ENCODE peak calls at places on chromosomes 1 and 21, in ten cellular contexts. One of them, this sample, is unnamed.

GRCh38 chr1:22319608-22320007 is 132.0 kb upstream of the ZBTB40 start:
- DNase-seq in left lung: no peak
- DNase-seq in suprapubic skin: no peak
- DNase-seq in esophagus squamous epithelium: no peak
- DNase-seq in GM12865: no peak
- DNase-seq in right lobe of liver: no peak
- DNase-seq in nephron progenitor cell: no peak
- DNase-seq in AG04450: no peak
- DNase-seq in HCT116: no peak
- DNase-seq in right atrium auricular region: no peak
- DNase-seq in this sample: no peak

GRCh38 chr1:156586892-156587477 is 4.6 kb upstream of the NAXE start:
- DNase-seq in left lung: no peak
- DNase-seq in suprapubic skin: no peak
- DNase-seq in esophagus squamous epithelium: no peak
- DNase-seq in GM12865: no peak
- DNase-seq in right lobe of liver: no peak
- DNase-seq in nephron progenitor cell: no peak
- DNase-seq in AG04450: no peak
- DNase-seq in HCT116: no peak
- DNase-seq in right atrium auricular region: no peak
- DNase-seq in this sample: no peak

GRCh38 chr1:230138561-230139239 is 71.7 kb downstream of the GALNT2 start:
- DNase-seq in left lung: no peak
- DNase-seq in suprapubic skin: no peak
- DNase-seq in esophagus squamous epithelium: no peak
- DNase-seq in GM12865: no peak
- DNase-seq in right lobe of liver: no peak
- DNase-seq in nephron progenitor cell: no peak
- DNase-seq in AG04450: no peak
- DNase-seq in HCT116: no peak
- DNase-seq in right atrium auricular region: no peak
- DNase-seq in this sample: no peak

GRCh38 chr21:38027901-38028300 is 111.6 kb upstream of the KCNJ6 start:
- DNase-seq in left lung: no peak
- DNase-seq in suprapubic skin: no peak
- DNase-seq in esophagus squamous epithelium: no peak
- DNase-seq in GM12865: no peak
- DNase-seq in right lobe of liver: no peak
- DNase-seq in nephron progenitor cell: no peak
- DNase-seq in AG04450: no peak
- DNase-seq in HCT116: no peak
- DNase-seq in right atrium auricular region: no peak
- DNase-seq in this sample: no peak

GRCh38 chr1:212432706-212433576 is at the start of gene NENF:
- DNase-seq in left lung: peak; percentile 84
- DNase-seq in suprapubic skin: peak; percentile 83
- DNase-seq in esophagus squamous epithelium: no peak
- DNase-seq in GM12865: peak; percentile 85
- DNase-seq in right lobe of liver: peak; percentile 89
- DNase-seq in nephron progenitor cell: peak; percentile 82
- DNase-seq in AG04450: no peak
- DNase-seq in HCT116: peak; percentile 48
- DNase-seq in right atrium auricular region: peak; percentile 76
- DNase-seq in this sample: peak; percentile 90

GRCh38 chr1:41305576-41306365 is 55.5 kb upstream of the FOXO6 start:
- DNase-seq in left lung: no peak
- DNase-seq in suprapubic skin: no peak
- DNase-seq in esophagus squamous epithelium: no peak
- DNase-seq in GM12865: no peak
- DNase-seq in right lobe of liver: no peak
- DNase-seq in nephron progenitor cell: peak; percentile 30
- DNase-seq in AG04450: no peak
- DNase-seq in HCT116: no peak
- DNase-seq in right atrium auricular region: peak; percentile 48
- DNase-seq in this sample: no peak

GRCh38 chr1:14767075-14767474 is 168.6 kb downstream of the KAZN start:
- DNase-seq in left lung: no peak
- DNase-seq in suprapubic skin: no peak
- DNase-seq in esophagus squamous epithelium: no peak
- DNase-seq in GM12865: no peak
- DNase-seq in right lobe of liver: no peak
- DNase-seq in nephron progenitor cell: no peak
- DNase-seq in AG04450: no peak
- DNase-seq in HCT116: no peak
- DNase-seq in right atrium auricular region: no peak
- DNase-seq in this sample: no peak

GRCh38 chr1:154716012-154716411 is 108.0 kb upstream of the ADAR start:
- DNase-seq in left lung: peak; percentile 46
- DNase-seq in suprapubic skin: no peak
- DNase-seq in esophagus squamous epithelium: no peak
- DNase-seq in GM12865: no peak
- DNase-seq in right lobe of liver: no peak
- DNase-seq in nephron progenitor cell: no peak
- DNase-seq in AG04450: no peak
- DNase-seq in HCT116: no peak
- DNase-seq in right atrium auricular region: peak; percentile 66
- DNase-seq in this sample: no peak

GRCh38 chr21:34072145-34073031 is 990 bp upstream of the MRPS6 start:
- DNase-seq in left lung: no peak
- DNase-seq in suprapubic skin: peak; percentile 80
- DNase-seq in esophagus squamous epithelium: no peak
- DNase-seq in GM12865: no peak
- DNase-seq in right lobe of liver: peak; percentile 67
- DNase-seq in nephron progenitor cell: no peak
- DNase-seq in AG04450: no peak
- DNase-seq in HCT116: no peak
- DNase-seq in right atrium auricular region: no peak
- DNase-seq in this sample: no peak

GRCh38 chr1:29056256-29056655 is 67.4 kb downstream of the TMEM200B start:
- DNase-seq in left lung: no peak
- DNase-seq in suprapubic skin: no peak
- DNase-seq in esophagus squamous epithelium: no peak
- DNase-seq in GM12865: no peak
- DNase-seq in right lobe of liver: no peak
- DNase-seq in nephron progenitor cell: no peak
- DNase-seq in AG04450: no peak
- DNase-seq in HCT116: no peak
- DNase-seq in right atrium auricular region: no peak
- DNase-seq in this sample: no peak

GRCh38 chr21:41932191-41932575 is 21.6 kb downstream of the C2CD2 start:
- DNase-seq in left lung: peak; percentile 32
- DNase-seq in suprapubic skin: no peak
- DNase-seq in esophagus squamous epithelium: no peak
- DNase-seq in GM12865: no peak
- DNase-seq in right lobe of liver: no peak
- DNase-seq in nephron progenitor cell: no peak
- DNase-seq in AG04450: peak; percentile 51
- DNase-seq in HCT116: peak; percentile 84
- DNase-seq in right atrium auricular region: peak; percentile 71
- DNase-seq in this sample: no peak
- TF ChIP-seq CTCF in left lung: no peak
- TF ChIP-seq CTCF in suprapubic skin: no peak
- TF ChIP-seq CTCF in esophagus squamous epithelium: no peak
- TF ChIP-seq CTCF in GM12865: no peak
- TF ChIP-seq CTCF in right lobe of liver: no peak
- TF ChIP-seq CTCF in nephron progenitor cell: no peak
- TF ChIP-seq CTCF in AG04450: peak; percentile 36
- TF ChIP-seq CTCF in HCT116: peak; percentile 39
- TF ChIP-seq CTCF in right atrium auricular region: no peak
- TF ChIP-seq CTCF in this sample: no peak

DNA sequence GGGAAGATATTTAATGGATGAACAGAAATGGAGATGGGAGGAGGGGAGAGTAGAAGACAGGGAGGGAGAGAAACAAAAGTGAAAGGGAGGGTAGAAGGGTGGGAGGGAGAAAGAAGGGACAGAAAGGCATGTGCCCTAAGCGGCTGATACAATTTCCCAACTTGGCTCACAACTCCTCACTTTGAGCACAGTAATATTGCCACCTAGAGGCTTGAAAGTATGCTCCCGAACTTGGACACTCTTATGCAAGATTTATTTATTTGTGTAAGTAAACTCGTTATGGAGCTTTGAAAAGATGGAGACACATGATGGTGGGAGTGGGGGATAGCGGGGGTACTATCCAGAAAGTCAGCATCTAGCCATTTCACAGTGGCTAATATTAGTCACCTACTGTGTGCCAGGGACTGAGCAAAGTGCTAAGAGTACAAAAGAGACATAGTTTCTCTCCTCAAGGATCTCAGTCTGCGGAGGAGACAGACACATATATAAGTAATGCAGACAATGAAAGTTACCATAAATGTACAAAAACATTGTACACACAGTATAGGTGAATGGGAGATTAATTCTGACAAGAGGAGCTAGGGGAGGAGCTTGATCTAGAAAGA is 189.7 kb downstream of the SEC16B start:
- DNase-seq in left lung: no peak
- DNase-seq in suprapubic skin: no peak
- DNase-seq in esophagus squamous epithelium: no peak
- DNase-seq in GM12865: peak; percentile 55
- DNase-seq in right lobe of liver: no peak
- DNase-seq in nephron progenitor cell: no peak
- DNase-seq in AG04450: peak; percentile 7
- DNase-seq in HCT116: peak; percentile 32
- DNase-seq in right atrium auricular region: no peak
- DNase-seq in this sample: no peak
- TF ChIP-seq CTCF in left lung: peak; percentile 26
- TF ChIP-seq CTCF in suprapubic skin: no peak
- TF ChIP-seq CTCF in esophagus squamous epithelium: peak; percentile 29
- TF ChIP-seq CTCF in GM12865: peak; percentile 36
- TF ChIP-seq CTCF in right lobe of liver: peak; percentile 74
- TF ChIP-seq CTCF in nephron progenitor cell: peak; percentile 45
- TF ChIP-seq CTCF in AG04450: peak; percentile 59
- TF ChIP-seq CTCF in HCT116: peak; percentile 55
- TF ChIP-seq CTCF in right atrium auricular region: no peak
- TF ChIP-seq CTCF in this sample: peak; percentile 56

DNA sequence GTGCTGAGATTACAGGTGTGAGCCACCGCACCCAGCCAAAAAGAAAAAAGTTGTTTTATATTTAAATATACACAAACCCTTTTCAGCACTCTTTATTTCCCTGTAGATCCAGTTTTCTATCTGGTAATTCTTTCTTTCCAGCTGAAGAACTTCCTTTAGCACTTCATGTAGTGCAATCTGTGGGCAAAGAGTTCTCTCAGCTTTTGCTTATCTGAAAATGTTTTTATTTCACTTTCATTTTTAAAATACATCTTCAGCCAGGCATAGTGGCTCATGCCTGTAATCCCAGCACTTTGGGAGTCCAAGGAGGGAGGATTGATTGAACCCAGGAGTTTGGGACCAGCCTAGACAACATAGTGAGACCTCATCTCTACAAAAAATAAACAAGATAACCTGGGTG is 28.5 kb upstream of the HYI start:
- DNase-seq in left lung: no peak
- DNase-seq in suprapubic skin: no peak
- DNase-seq in esophagus squamous epithelium: no peak
- DNase-seq in GM12865: no peak
- DNase-seq in right lobe of liver: no peak
- DNase-seq in nephron progenitor cell: no peak
- DNase-seq in AG04450: no peak
- DNase-seq in HCT116: no peak
- DNase-seq in right atrium auricular region: no peak
- DNase-seq in this sample: no peak
- TF ChIP-seq CTCF in left lung: no peak
- TF ChIP-seq CTCF in suprapubic skin: no peak
- TF ChIP-seq CTCF in esophagus squamous epithelium: no peak
- TF ChIP-seq CTCF in GM12865: no peak
- TF ChIP-seq CTCF in right lobe of liver: no peak
- TF ChIP-seq CTCF in nephron progenitor cell: no peak
- TF ChIP-seq CTCF in AG04450: no peak
- TF ChIP-seq CTCF in HCT116: no peak
- TF ChIP-seq CTCF in right atrium auricular region: no peak
- TF ChIP-seq CTCF in this sample: no peak

GRCh38 chr1:203038891-203039608 is 12.8 kb downstream of the PPFIA4 start:
- DNase-seq in left lung: peak; percentile 72
- DNase-seq in suprapubic skin: no peak
- DNase-seq in esophagus squamous epithelium: no peak
- DNase-seq in GM12865: peak; percentile 67
- DNase-seq in right lobe of liver: peak; percentile 72
- DNase-seq in nephron progenitor cell: peak; percentile 79
- DNase-seq in AG04450: peak; percentile 29
- DNase-seq in HCT116: no peak
- DNase-seq in right atrium auricular region: peak; percentile 72
- DNase-seq in this sample: no peak

GRCh38 chr1:203041351-203041932 is 15.2 kb downstream of the PPFIA4 start:
- DNase-seq in left lung: no peak
- DNase-seq in suprapubic skin: no peak
- DNase-seq in esophagus squamous epithelium: no peak
- DNase-seq in GM12865: no peak
- DNase-seq in right lobe of liver: no peak
- DNase-seq in nephron progenitor cell: no peak
- DNase-seq in AG04450: no peak
- DNase-seq in HCT116: no peak
- DNase-seq in right atrium auricular region: no peak
- DNase-seq in this sample: no peak

GRCh38 chr1:203040518-203041275 is 14.4 kb downstream of the PPFIA4 start:
- DNase-seq in left lung: no peak
- DNase-seq in suprapubic skin: no peak
- DNase-seq in esophagus squamous epithelium: no peak
- DNase-seq in GM12865: no peak
- DNase-seq in right lobe of liver: no peak
- DNase-seq in nephron progenitor cell: no peak
- DNase-seq in AG04450: no peak
- DNase-seq in HCT116: no peak
- DNase-seq in right atrium auricular region: no peak
- DNase-seq in this sample: no peak

GRCh38 chr1:203038217-203038741 is 12.0 kb downstream of the PPFIA4 start:
- DNase-seq in left lung: no peak
- DNase-seq in suprapubic skin: no peak
- DNase-seq in esophagus squamous epithelium: no peak
- DNase-seq in GM12865: peak; percentile 28
- DNase-seq in right lobe of liver: no peak
- DNase-seq in nephron progenitor cell: no peak
- DNase-seq in AG04450: peak; percentile 24
- DNase-seq in HCT116: no peak
- DNase-seq in right atrium auricular region: peak; percentile 77
- DNase-seq in this sample: no peak

DNA sequence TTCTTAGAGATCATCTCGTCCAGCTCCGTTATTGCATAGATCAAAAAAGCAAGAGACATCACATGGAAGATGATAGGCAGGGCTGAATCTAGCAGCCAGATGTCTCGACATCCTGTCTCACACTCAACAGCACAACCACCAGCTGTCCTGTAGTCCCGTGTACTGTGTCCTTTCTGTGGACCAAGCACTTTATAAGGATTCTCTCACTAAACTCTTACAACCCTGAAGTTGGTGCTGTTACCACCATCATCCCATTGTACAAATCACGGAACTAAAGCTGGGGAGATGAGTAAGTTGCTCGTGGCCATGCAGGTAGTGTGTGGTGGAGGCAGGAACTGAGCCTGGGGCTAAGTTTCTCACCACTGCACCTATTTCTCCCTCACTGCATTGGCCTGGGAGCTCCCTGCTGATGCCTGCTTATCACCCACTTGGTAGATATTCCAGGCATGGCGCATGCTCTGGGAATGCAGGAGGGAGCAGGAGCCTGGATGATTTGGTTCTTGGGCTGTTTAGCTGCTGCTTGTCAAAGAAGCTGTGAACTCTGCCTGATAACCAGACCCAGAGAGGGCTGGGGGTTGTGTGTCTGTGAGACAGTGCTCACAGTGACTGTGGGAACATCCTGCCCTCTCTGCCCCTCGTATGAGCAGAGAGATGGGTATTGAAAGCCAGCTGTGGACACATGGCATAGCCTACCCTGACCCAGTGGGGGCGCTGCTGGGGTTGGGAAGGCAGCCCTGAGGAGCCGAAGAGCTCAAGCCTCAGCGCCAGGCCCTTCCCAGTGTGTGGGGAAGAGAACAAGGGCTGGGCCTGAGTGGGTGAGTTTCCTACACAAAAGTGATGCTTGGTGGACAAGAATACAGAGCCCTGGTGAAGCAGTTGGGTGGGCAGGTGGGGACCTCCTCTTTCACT is 13.6 kb downstream of the PPFIA4 start:
- DNase-seq in left lung: no peak
- DNase-seq in suprapubic skin: no peak
- DNase-seq in esophagus squamous epithelium: no peak
- DNase-seq in GM12865: no peak
- DNase-seq in right lobe of liver: no peak
- DNase-seq in nephron progenitor cell: peak; percentile 41
- DNase-seq in AG04450: no peak
- DNase-seq in HCT116: no peak
- DNase-seq in right atrium auricular region: no peak
- DNase-seq in this sample: no peak
- TF ChIP-seq CTCF in left lung: no peak
- TF ChIP-seq CTCF in suprapubic skin: no peak
- TF ChIP-seq CTCF in esophagus squamous epithelium: no peak
- TF ChIP-seq CTCF in GM12865: no peak
- TF ChIP-seq CTCF in right lobe of liver: no peak
- TF ChIP-seq CTCF in nephron progenitor cell: no peak
- TF ChIP-seq CTCF in AG04450: peak; percentile 34
- TF ChIP-seq CTCF in HCT116: peak; percentile 42
- TF ChIP-seq CTCF in right atrium auricular region: no peak
- TF ChIP-seq CTCF in this sample: peak; percentile 22

This sample was measured in osteocyte.